ENCODE peak calls at places on chromosomes 7 and 10, in five cellular contexts. K is GM13976; S is progenitor cell of endocrine pancreas; C is activated CD8-positive, alpha-beta T cell treated with anti-CD3 and anti-CD28 coated beads for 36 hours; B is left cardiac atrium. P is an unnamed sample.

GRCh38 chr10:92011560-92012214 is 88.1 kb downstream of the BTAF1 start:
- DNase-seq in B (no peak), K (no peak), C (no peak), S (no peak), P (no peak)

GRCh38 chr10:133202778-133203651 is 27.0 kb upstream of the UTF1 start:
- DNase-seq in B (no peak), S (no peak), C (no peak), K (no peak), P (no peak)

GRCh38 chr10:30185916-30186315 is 126.5 kb upstream of the JCAD start:
- DNase-seq in K (no peak), B (no peak), S (no peak), C (no peak), P (no peak)

GRCh38 chr10:117007080-117007479 is 2.1 kb upstream of the SHTN1 start:
- DNase-seq in K (no peak), B (no peak), C (no peak), S (no peak), P (no peak)

GRCh38 chr7:1947586-1948217 is 277.6 kb downstream of the ELFN1 start:
- DNase-seq in C (no peak), K (no peak), S (no peak), B (peak), P (no peak)

GRCh38 chr10:43249962-43250624 is 16.8 kb downstream of the RASGEF1A start:
- DNase-seq in K (no peak), S (peak), C (peak), B (peak), P (no peak)

GRCh38 chr10:58653139-58653538 is 140.5 kb downstream of the BICC1 start:
- DNase-seq in B (no peak), S (no peak), C (no peak), K (no peak), P (no peak)

GRCh38 chr7:2508327-2509231 is 11.0 kb upstream of the LFNG start:
- DNase-seq in S (no peak), B (peak), C (peak), K (peak), P (peak)

GRCh38 chr10:58479016-58479415 is 33.7 kb upstream of the BICC1 start:
- DNase-seq in S (no peak), C (no peak), K (no peak), B (no peak), P (no peak)

GRCh38 chr10:126478600-126478999 is 90.3 kb upstream of the ADAM12 start:
- DNase-seq in C (no peak), S (no peak), B (no peak), K (no peak), P (no peak)

GRCh38 chr10:43968961-43969360 is 320.3 kb upstream of the ZNF32 start:
- DNase-seq in K (no peak), S (no peak), C (no peak), B (no peak), P (no peak)

GRCh38 chr7:93307131-93307660 is 75.0 kb downstream of the VPS50 start:
- DNase-seq in C (no peak), K (no peak), S (no peak), B (no peak), P (no peak)

GRCh38 chr10:132247943-132248342 is 59.8 kb downstream of the STK32C start:
- DNase-seq in B (no peak), K (no peak), S (no peak), C (no peak), P (no peak)

GRCh38 chr10:23343591-23344225 is 889 bp downstream of the C10orf67 start:
- DNase-seq in S (peak), K (peak), C (peak), B (peak), P (no peak)

GRCh38 chr10:43574035-43574892 is at the start of gene ZNF239:
- DNase-seq in B (peak), K (peak), C (peak), S (peak), P (peak)

GRCh38 chr7:44959433-44959951 is 19.3 kb downstream of the MYO1G start:
- DNase-seq in S (no peak), C (peak), B (no peak), K (no peak), P (no peak)

GRCh38 chr10:130728531-130729215 is 582.8 kb downstream of the TCERG1L start:
- DNase-seq in B (no peak), C (no peak), K (no peak), S (no peak), P (no peak)

GRCh38 chr10:104123397-104123796 is 1.4 kb downstream of the SFR1 start:
- DNase-seq in S (no peak), C (no peak), B (no peak), K (peak), P (peak)

GRCh38 chr10:46018453-46019169 is 11.8 kb downstream of the NCOA4 start:
- DNase-seq in C (no peak), K (no peak), B (no peak), S (no peak), P (no peak)

GRCh38 chr7:121373177-121373576 is 22.9 kb downstream of the FAM3C start:
- DNase-seq in K (no peak), S (no peak), C (no peak), B (no peak), P (no peak)

GRCh38 chr7:48938539-48938938 is 14.2 kb downstream of the CDC14C start:
- DNase-seq in C (no peak), B (peak), K (no peak), S (no peak), P (no peak)

GRCh38 chr7:151837285-151838042 is 39.5 kb downstream of the PRKAG2 start:
- DNase-seq in C (no peak), B (no peak), K (no peak), S (no peak), P (no peak)

P was measured in germinal center.